ENCODE peak calls at places on chromosomes 2 and 18, in five cellular contexts. S, A, G, E and H are unnamed samples.

GRCh38 chr2:47041891-47042684 is 113.0 kb downstream of the STPG4 start:
- DNase-seq in S (peak), A (no peak), G (no peak), E (no peak), H (no peak)

GRCh38 chr2:118310878-118311442 is 222.7 kb downstream of the INSIG2 start:
- DNase-seq in S (no peak), A (no peak), G (peak), E (no peak), H (no peak)

GRCh38 chr2:171367692-171368091 is 66.1 kb downstream of the METTL8 start:
- DNase-seq in S (no peak), A (no peak), G (no peak), E (no peak), H (no peak)

GRCh38 chr2:45263147-45263546 is 253.9 kb upstream of the SIX2 start:
- DNase-seq in S (peak), A (no peak), G (no peak), E (no peak), H (no peak)

GRCh38 chr18:68445131-68445530 is 269.8 kb downstream of the TMX3 start:
- DNase-seq in S (no peak), A (no peak), G (no peak), E (no peak), H (no peak)

GRCh38 chr2:199850718-199851498 is at the start of gene FTCDNL1:
- DNase-seq in S (peak), A (peak), G (peak), E (peak), H (peak)

GRCh38 chr2:225122582-225123486 is 80.6 kb upstream of the DOCK10 start:
- DNase-seq in S (peak), A (no peak), G (peak), E (no peak), H (no peak)

GRCh38 chr2:78457269-78457668 is 568.2 kb upstream of the REG3G start:
- DNase-seq in S (no peak), A (no peak), G (no peak), E (no peak), H (no peak)

GRCh38 chr18:67549946-67550345 is 33.4 kb upstream of the DSEL start:
- DNase-seq in S (no peak), A (no peak), G (no peak), E (no peak), H (no peak)

GRCh38 chr2:226215902-226216503 is 583.6 kb downstream of the IRS1 start:
- DNase-seq in S (peak), A (no peak), G (peak), E (peak), H (peak)

GRCh38 chr18:10045296-10045891 is 131.6 kb downstream of the VAPA start:
- DNase-seq in S (no peak), A (peak), G (no peak), E (no peak), H (no peak)

GRCh38 chr2:182870227-182870626 is 3.8 kb upstream of the FRZB start:
- DNase-seq in S (no peak), A (no peak), G (peak), E (no peak), H (no peak)

GRCh38 chr18:13589316-13589715 is 137.0 kb downstream of the FAM210A start:
- DNase-seq in S (no peak), A (no peak), G (no peak), E (no peak), H (no peak)

GRCh38 chr2:95328386-95329125 is 31.4 kb downstream of the KCNIP3 start:
- DNase-seq in S (no peak), A (no peak), G (peak), E (no peak), H (no peak)

GRCh38 chr2:38178142-38178541 is 102.2 kb upstream of the CYP1B1 start:
- DNase-seq in S (peak), A (peak), G (peak), E (peak), H (no peak)

GRCh38 chr2:153388246-153388645 is 90.3 kb downstream of the RPRM start:
- DNase-seq in S (no peak), A (no peak), G (peak), E (no peak), H (no peak)

GRCh38 chr2:172962064-172962463 is 113.6 kb upstream of the MAP3K20 start:
- DNase-seq in S (no peak), A (no peak), G (no peak), E (no peak), H (no peak)

GRCh38 chr2:65361623-65362022 is 70.8 kb downstream of the SPRED2 start:
- DNase-seq in S (peak), A (no peak), G (peak), E (no peak), H (no peak)

GRCh38 chr2:158994920-158995676 is 26.7 kb downstream of the TANC1 start:
- DNase-seq in S (no peak), A (no peak), G (peak), E (no peak), H (no peak)

GRCh38 chr2:96119981-96120720 is 3.8 kb upstream of the ADRA2B start:
- DNase-seq in S (no peak), A (no peak), G (no peak), E (no peak), H (no peak)

GRCh38 chr18:74331404-74331803 is 15.8 kb downstream of the C18orf63 start:
- DNase-seq in S (peak), A (no peak), G (peak), E (peak), H (no peak)

GRCh38 chr2:238274152-238274865 is 14.1 kb downstream of the PER2 start:
- DNase-seq in S (no peak), A (no peak), G (no peak), E (peak), H (no peak)

GRCh38 chr2:238279324-238279682 is 9.1 kb downstream of the PER2 start:
- DNase-seq in S (no peak), A (no peak), G (no peak), E (no peak), H (no peak)

GRCh38 chr2:238280083-238280816 is 8.2 kb downstream of the PER2 start:
- DNase-seq in S (no peak), A (no peak), G (no peak), E (no peak), H (no peak)

GRCh38 chr2:238278626-238279323 is 9.6 kb downstream of the PER2 start:
- DNase-seq in S (no peak), A (no peak), G (no peak), E (no peak), H (no peak)

DNA sequence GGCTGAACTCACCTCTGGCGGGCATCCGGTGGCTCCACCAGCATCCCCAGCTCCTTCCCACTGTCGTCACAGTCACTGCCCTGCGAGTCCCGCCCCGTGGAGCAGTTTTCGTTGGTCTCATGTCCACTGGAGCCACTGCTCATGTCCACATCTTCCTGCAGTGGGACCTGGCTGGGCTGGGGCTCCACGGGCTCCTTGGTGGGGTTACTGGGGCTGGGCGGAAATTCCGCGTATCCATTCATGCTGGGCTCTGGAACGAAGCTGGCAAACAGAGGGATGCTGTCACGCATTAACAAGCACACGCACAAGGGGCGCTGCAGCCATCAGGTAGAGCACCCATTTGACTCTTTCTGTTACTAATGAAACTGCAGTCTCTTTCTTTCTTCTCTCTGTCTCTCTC is 10.7 kb downstream of the PER2 start:
- DNase-seq in S (no peak), A (no peak), G (no peak), E (no peak), H (no peak)
- TF ChIP-seq CTCF in S (peak), A (no peak), G (peak), E (no peak), H (no peak)

GRCh38 chr2:165147201-165148045 is 56.4 kb downstream of the SCN3A start:
- DNase-seq in S (no peak), A (no peak), G (no peak), E (no peak), H (no peak)

GRCh38 chr2:165144315-165144714 is 59.5 kb downstream of the SCN3A start:
- DNase-seq in S (no peak), A (no peak), G (no peak), E (no peak), H (no peak)

GRCh38 chr2:165141601-165142000 is 62.2 kb downstream of the SCN3A start:
- DNase-seq in S (no peak), A (no peak), G (peak), E (no peak), H (no peak)
- TF ChIP-seq CTCF in S (no peak), A (no peak), G (no peak), E (no peak), H (no peak)

DNA sequence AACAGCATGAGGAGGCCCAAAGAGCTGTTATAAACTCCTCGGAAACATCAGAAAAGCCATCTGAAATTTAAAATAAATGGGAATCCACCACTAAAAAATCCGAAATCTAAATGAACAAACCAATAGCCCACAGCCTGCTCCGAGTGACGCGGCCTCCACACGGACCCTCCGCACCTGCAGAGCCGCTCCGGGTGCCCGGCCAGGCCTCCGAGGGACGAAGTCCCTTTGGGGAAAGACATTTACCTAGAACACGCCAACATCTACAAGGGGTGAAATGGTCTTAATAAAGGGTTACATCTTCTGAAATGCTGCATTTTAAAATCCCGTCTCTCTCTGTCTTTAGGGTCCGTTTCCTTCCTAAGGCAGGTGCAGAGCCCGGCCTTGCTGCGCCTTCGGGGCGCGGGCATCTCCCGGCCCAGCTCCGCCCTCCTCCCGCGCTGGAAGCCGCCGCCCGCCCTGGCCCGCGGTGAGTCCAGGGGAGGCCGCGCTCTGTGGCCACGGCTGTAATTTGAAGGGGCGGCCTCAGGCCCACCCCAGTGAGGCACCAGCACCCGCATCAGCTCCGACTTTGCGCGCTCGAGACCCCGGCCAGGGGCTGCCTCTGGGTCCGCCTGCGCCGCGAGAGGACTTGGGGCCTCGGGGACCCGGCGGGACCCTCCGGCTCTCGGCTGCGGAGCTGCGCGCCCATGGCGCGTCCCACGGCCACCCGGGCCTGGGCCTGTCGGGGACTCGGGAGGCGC is 42.3 kb upstream of the CTDP1 start:
- DNase-seq in S (no peak), A (no peak), G (no peak), E (no peak), H (no peak)
- TF ChIP-seq CTCF in S (no peak), A (no peak), G (no peak), E (no peak), H (no peak)

DNA sequence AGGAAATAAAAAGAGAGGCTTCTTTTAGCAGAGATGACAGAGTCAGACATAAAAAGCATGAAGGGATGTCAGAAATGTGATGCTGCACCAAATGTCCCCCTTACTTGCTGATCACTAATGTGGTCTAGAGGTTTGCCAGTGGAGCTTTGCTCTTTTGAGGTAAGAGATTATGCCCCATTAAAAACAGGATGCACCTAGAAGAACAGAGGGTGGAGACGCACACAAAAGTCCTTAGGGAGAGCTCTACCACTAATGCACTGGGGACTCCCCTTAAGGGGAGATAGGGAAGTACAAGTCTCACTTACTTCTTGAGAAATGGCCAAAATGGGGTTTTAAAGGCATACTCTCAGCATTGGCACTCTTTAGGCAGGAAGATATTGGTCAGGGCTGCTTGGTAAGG is 16.8 kb upstream of the SCYGR1 start:
- DNase-seq in S (no peak), A (no peak), G (no peak), E (no peak), H (no peak)
- TF ChIP-seq CTCF in S (no peak), A (no peak), G (no peak), E (no peak), H (no peak)

DNA sequence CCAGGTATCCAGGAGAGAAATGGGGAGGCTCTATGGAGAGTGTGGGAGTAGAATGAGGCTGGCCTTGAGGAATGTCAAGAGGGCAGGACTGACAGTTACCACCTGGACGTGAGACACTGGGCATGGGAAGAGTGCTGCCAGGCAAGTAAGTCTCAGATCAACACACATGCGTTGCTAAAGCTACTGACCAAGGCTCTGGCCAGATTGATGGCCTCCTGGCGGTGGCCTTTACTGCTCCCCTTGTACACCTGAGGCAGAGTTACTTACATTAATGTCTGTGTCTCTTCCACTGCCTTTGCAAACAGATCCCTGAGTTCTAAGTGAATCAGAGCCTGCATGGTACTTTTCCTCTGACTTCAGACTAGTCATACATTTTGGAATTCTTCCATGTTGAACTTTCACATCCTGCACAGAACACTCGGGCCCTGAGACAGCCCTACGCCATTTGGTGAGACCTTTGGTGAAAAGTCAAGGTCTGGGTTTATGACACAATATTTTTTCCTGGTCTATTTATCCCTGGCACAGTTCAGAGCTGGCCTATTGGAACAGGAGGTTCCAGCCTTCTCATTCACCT is 398.8 kb upstream of the TRIB2 start:
- DNase-seq in S (peak), A (no peak), G (peak), E (no peak), H (no peak)
- TF ChIP-seq CTCF in S (no peak), A (no peak), G (no peak), E (no peak), H (no peak)

GRCh38 chr2:102303589-102303988 is 7.8 kb upstream of the IL1RL1 start:
- DNase-seq in S (no peak), A (no peak), G (no peak), E (no peak), H (no peak)

GRCh38 chr2:102304268-102304667 is 7.1 kb upstream of the IL1RL1 start:
- DNase-seq in S (no peak), A (no peak), G (peak), E (no peak), H (no peak)

GRCh38 chr2:102302458-102302857 is 8.9 kb upstream of the IL1RL1 start:
- DNase-seq in S (no peak), A (no peak), G (no peak), E (no peak), H (no peak)

GRCh38 chr2:102304711-102305591 is 6.4 kb upstream of the IL1RL1 start:
- DNase-seq in S (no peak), A (no peak), G (peak), E (no peak), H (no peak)

GRCh38 chr2:102301867-102302362 is 9.4 kb upstream of the IL1RL1 start:
- DNase-seq in S (no peak), A (no peak), G (peak), E (no peak), H (no peak)
- TF ChIP-seq CTCF in S (peak), A (no peak), G (peak), E (no peak), H (no peak)

GRCh38 chr2:25312958-25313710 is 28.6 kb downstream of the DNMT3A start:
- DNase-seq in S (no peak), A (no peak), G (no peak), E (no peak), H (no peak)
- TF ChIP-seq CTCF in S (no peak), A (no peak), G (no peak), E (no peak), H (no peak)

GRCh38 chr2:104874230-104874629 is 20.3 kb downstream of the POU3F3 start:
- DNase-seq in S (no peak), A (no peak), G (no peak), E (no peak), H (no peak)

GRCh38 chr2:104872034-104872865 is 18.3 kb downstream of the POU3F3 start:
- DNase-seq in S (no peak), A (no peak), G (no peak), E (no peak), H (no peak)

GRCh38 chr2:104873689-104874054 is 19.8 kb downstream of the POU3F3 start:
- DNase-seq in S (no peak), A (no peak), G (no peak), E (no peak), H (no peak)

GRCh38 chr2:104871566-104872033 is 17.7 kb downstream of the POU3F3 start:
- DNase-seq in S (no peak), A (no peak), G (no peak), E (no peak), H (no peak)

DNA sequence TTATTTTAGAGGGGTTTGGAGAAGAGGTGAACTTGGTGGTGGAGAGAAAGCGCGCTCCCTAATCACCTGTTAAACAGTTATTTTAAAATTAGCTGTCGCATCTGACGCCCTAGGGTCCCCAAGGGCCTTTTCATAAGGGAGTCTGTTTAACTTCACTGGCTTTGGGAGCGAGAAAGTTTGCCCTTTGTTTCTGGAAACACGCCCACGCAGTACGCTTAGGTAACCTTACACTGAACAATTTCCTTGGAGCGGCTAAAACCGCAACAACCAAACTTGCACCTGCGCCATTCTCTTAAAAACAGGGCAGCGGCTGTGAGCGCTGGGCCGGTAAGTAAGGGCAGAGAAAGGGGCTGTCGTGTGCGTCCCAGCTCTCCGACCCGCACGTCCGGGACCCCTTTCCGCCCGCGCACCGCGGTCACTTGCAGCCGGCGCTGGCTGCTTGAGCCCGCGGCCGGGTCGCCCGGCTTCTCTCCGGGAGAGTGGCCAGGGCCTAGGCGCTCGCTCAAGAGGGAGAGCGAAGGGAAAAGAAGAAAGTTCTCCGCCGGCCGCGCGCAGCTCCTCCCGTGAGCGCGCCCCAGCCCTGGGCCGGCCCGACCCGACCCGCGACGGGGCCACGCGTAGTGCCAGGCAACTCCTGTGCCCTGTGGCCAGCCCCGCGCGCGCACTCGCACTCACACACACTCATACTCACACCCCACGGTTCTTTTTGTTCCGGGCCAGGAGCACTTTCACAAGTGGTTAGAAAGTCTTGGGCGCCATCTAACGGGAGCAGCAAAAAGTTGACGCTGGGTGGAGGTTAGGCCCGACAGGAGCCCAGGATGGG is 19.2 kb downstream of the POU3F3 start:
- DNase-seq in S (peak), A (peak), G (peak), E (peak), H (no peak)
- TF ChIP-seq CTCF in S (peak), A (no peak), G (peak), E (peak), H (peak)